ENCODE peak calls at places on chromosome 4, in four cellular contexts. X is OCI-LY7, Q is lower lobe of right lung, R is small intestine. U is an unnamed sample.
A peak's percentile ranks its signal among the peaks of the same experiment; 100 is the strongest.

GRCh38 chr4:172734555-172734954 is 434.1 kb upstream of the GALNT7 start:
- DNase-seq in X (no peak), Q (no peak), R (no peak), U (no peak)

GRCh38 chr4:1614854-1615595 is 69.1 kb downstream of the FAM53A start:
- DNase-seq in X (no peak), Q (no peak), R (no peak), U (no peak)

GRCh38 chr4:77880784-77881183 is 18.2 kb downstream of the MRPL1 start:
- DNase-seq in X (no peak), Q (no peak), R (no peak), U (no peak)

GRCh38 chr4:157204634-157205244 is 15.8 kb upstream of the GRIA2 start:
- DNase-seq in X (no peak), Q (peak; percentile 56), R (peak; percentile 9), U (peak; percentile 57)

GRCh38 chr4:19689511-19689910 is 562.2 kb upstream of the SLIT2 start:
- DNase-seq in X (no peak), Q (no peak), R (no peak), U (no peak)

GRCh38 chr4:128596844-128597243 is 212.7 kb upstream of the JADE1 start:
- DNase-seq in X (no peak), Q (no peak), R (no peak), U (no peak)

GRCh38 chr4:101279377-101279871 is 67.9 kb downstream of the PPP3CA start:
- DNase-seq in X (peak; percentile 8), Q (no peak), R (no peak), U (peak; percentile 66)

GRCh38 chr4:168478868-168479267 is 1.4 kb downstream of the DDX60L start:
- DNase-seq in X (no peak), Q (no peak), R (no peak), U (no peak)

GRCh38 chr4:54971474-54971950 is 153.9 kb downstream of the KDR start:
- DNase-seq in X (peak; percentile 54), Q (no peak), R (peak; percentile 49), U (no peak)

GRCh38 chr4:56655209-56655626 is 25.9 kb downstream of the HOPX start:
- DNase-seq in X (no peak), Q (no peak), R (peak; percentile 35), U (peak; percentile 41)

GRCh38 chr4:1927675-1928074 is 56.5 kb downstream of the NSD2 start:
- DNase-seq in X (no peak), Q (no peak), R (no peak), U (no peak)

GRCh38 chr4:133624744-133625143 is 475.6 kb downstream of the PCDH10 start:
- DNase-seq in X (no peak), Q (no peak), R (peak; percentile 6), U (no peak)

GRCh38 chr4:20532871-20533870 is 167.1 kb upstream of the PACRGL start:
- DNase-seq in X (no peak), Q (no peak), R (no peak), U (peak; percentile 1)

DNA sequence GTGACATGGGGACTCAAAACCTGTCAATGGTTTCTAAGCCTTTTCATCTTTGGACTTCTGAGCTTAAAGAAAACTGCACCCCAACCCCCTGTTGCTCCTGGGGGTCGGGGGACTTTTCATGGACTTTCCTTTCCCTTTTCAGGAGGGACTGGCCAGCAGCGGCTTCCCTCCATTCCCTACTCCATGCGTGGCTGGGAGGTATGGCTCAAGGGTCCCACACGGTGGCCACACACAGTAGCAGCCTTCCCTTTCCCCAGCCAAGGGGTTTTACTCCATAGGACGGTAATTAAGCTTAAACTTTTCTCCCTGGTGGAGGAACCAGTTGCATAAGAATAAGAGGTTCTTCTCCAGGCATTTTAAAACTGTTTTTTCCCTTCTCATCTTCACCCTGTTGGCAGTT is 325.5 kb downstream of the TLL1 start:
- DNase-seq in X (no peak), Q (no peak), R (no peak), U (no peak)
- H3K4me3 ChIP-seq in X (no peak overlapping the region), Q (no peak overlapping the region), R (no peak overlapping the region), U (peak overlapping the region; percentile 50)

GRCh38 chr4:140739971-140740370 is 16.2 kb downstream of the TBC1D9 start:
- DNase-seq in X (no peak), Q (no peak), R (peak; percentile 55), U (no peak)

GRCh38 chr4:140735779-140736391 is 20.3 kb downstream of the TBC1D9 start:
- DNase-seq in X (no peak), Q (no peak), R (no peak), U (no peak)

GRCh38 chr4:140735317-140735716 is 20.9 kb downstream of the TBC1D9 start:
- DNase-seq in X (no peak), Q (no peak), R (no peak), U (no peak)

GRCh38 chr4:140738111-140738510 is 18.1 kb downstream of the TBC1D9 start:
- DNase-seq in X (no peak), Q (no peak), R (no peak), U (no peak)

GRCh38 chr4:140736669-140737343 is 19.4 kb downstream of the TBC1D9 start:
- DNase-seq in X (no peak), Q (no peak), R (no peak), U (no peak)
- H3K9me3 ChIP-seq in X (no peaks in the 10 kb centered on the region), Q (no peaks in the 10 kb centered on the region), R (no peaks in the 10 kb centered on the region), U (no peaks in the 10 kb centered on the region)

GRCh38 chr4:137124278-137124932 is 407.9 kb downstream of the PCDH18 start:
- DNase-seq in X (peak; percentile 25), Q (no peak), R (peak; percentile 18), U (peak; percentile 1)
- H3K4me3 ChIP-seq in X (no peak overlapping the region), Q (peak overlapping the region; percentile 27), R (no peak overlapping the region), U (peak overlapping the region; percentile 47)

GRCh38 chr4:43244688-43245382 is 352.3 kb downstream of the GRXCR1 start:
- DNase-seq in X (no peak), Q (no peak), R (no peak), U (no peak)
- H3K9me3 ChIP-seq in X (no peaks in the 10 kb centered on the region), Q (no peaks in the 10 kb centered on the region), R (no peaks in the 10 kb centered on the region), U (peaks cover 2% of the 10 kb centered on the region)

GRCh38 chr4:13164783-13165371 is 319.3 kb downstream of the RAB28 start:
- DNase-seq in X (no peak), Q (no peak), R (no peak), U (no peak)

GRCh38 chr4:13160906-13161305 is 323.2 kb downstream of the RAB28 start:
- DNase-seq in X (no peak), Q (no peak), R (no peak), U (no peak)

GRCh38 chr4:13162886-13163285 is 321.3 kb downstream of the RAB28 start:
- DNase-seq in X (no peak), Q (no peak), R (no peak), U (no peak)

DNA sequence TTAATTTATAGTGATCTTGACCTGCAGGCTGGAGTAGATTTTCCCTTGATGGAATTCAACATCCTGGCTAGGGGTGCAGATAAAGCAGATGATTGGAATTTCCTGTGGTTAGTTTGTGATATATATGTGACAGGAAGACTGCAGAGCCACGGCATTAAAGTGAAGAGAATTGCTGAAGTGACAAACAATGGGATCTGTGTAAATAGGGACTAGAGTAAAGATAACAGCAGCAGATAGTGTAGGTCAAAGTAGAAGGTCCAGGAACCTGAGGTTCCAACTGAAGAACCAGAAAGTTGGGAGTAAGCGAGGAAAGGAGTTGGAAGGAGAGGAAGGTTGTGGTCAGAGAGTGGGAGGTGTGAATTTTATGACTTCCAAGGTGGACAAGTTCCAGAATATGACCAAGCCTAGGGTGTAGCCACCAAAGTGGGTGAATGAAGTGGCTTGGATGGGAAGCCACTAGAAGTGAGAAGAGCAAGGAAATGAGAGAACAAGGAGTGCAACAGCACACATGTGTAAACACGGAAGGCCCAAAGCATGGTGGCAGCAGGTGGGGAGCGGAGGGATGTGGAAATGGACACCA is 325.0 kb downstream of the RAB28 start:
- DNase-seq in X (no peak), Q (no peak), R (no peak), U (peak; percentile 2)
- H3K4me3 ChIP-seq in X (no peak overlapping the region), Q (no peak overlapping the region), R (no peak overlapping the region), U (no peak overlapping the region)

DNA sequence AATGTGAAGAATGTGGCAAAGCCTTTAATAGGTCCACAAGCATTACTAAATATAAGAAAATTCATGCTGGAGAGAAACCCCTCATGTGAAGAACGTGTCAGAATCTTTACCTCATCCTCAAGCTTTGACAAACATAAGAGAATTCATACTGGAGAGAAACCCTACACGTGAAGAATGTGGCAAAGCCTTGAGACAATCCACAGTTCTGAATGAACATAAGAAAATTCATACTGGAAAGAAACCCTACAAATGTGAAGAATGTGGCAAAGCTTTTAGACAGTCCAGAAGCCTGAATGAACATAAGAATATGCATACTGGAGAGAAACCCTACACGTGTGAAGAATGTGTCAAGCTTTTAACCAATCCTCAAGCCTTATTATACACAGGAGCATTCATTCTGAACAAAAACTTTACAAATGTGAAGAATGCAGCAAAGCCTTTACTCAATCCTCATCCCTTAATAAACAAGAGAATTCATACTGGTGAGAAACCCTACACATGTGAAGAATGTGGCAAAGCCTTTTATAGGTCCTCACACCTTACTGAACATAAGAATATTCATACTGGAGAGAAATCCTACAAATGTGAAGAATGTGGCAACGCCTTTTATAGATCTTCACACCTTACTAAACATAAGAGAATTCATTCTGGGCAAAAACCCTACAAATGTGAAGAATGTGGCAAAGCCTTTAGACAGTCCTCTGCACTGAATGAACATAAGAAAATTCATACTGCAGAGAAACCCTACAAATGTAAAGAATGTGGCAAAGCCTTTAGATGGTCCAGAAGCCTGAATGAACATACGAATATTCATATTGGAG is 51.1 kb downstream of the ZNF732 start:
- DNase-seq in X (no peak), Q (no peak), R (no peak), U (no peak)
- H3K9me3 ChIP-seq in X (peaks cover 65% of the 10 kb centered on the region), Q (peaks cover 97% of the 10 kb centered on the region), R (peaks cover 4% of the 10 kb centered on the region), U (peaks cover 12% of the 10 kb centered on the region)

DNA sequence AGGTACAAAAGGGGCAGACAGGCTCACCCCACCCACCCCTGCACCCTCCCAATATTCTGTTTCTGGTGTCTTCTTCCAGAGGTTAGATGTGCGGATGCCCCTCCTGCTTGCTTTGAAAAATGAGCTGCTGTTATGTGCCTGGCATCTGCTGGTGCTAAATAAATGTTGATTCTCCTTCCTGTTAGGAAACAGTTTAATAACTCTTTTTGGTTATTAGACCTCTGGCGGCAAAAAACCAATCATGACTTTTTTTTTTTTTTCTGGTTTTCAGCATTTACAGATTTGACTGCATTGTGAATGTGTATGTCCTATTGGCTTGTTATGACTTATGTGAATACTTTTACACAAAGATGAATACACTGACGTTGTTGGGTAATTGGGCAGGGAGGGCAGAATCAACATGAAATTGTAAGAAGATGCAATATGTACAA is 13.6 kb upstream of the TMEM156 start:
- DNase-seq in X (peak; percentile 40), Q (no peak), R (no peak), U (no peak)
- H3K4me3 ChIP-seq in X (peak overlapping the region; percentile 75), Q (peak overlapping the region; percentile 66), R (peak overlapping the region; percentile 67), U (peak overlapping the region; percentile 53)

GRCh38 chr4:4821577-4821976 is 37.9 kb upstream of the MSX1 start:
- DNase-seq in X (no peak), Q (no peak), R (peak; percentile 7), U (no peak)
- H3K9me3 ChIP-seq in X (no peaks in the 10 kb centered on the region), Q (no peaks in the 10 kb centered on the region), R (no peaks in the 10 kb centered on the region), U (no peaks in the 10 kb centered on the region)

GRCh38 chr4:6855692-6856297 is 53.8 kb upstream of the TBC1D14 start:
- DNase-seq in X (no peak), Q (no peak), R (peak; percentile 9), U (no peak)
- H3K4me3 ChIP-seq in X (no peak overlapping the region), Q (no peak overlapping the region), R (no peak overlapping the region), U (no peak overlapping the region)